ENCODE peak calls at places on chromosomes 12 and 14, in eight cellular contexts. C is coronary artery, S is neural crest cell, Y is BE2C, L is HFFc6, B is kidney epithelial cell, M is psoas muscle, A is NB4. U is an unnamed sample.

GRCh38 chr14:89137514-89138163 is 279.4 kb downstream of the FOXN3 start:
- DNase-seq in C (peak), M (peak), S (no peak), A (peak), B (peak), L (peak), Y (no peak), U (no peak)

GRCh38 chr14:20564501-20564997 is 3.7 kb upstream of the RNASE9 start:
- DNase-seq in L (no peak), B (no peak), S (no peak), C (no peak), Y (no peak), A (no peak), M (no peak), U (no peak)

GRCh38 chr12:18430425-18431048 is 169.2 kb downstream of the PIK3C2G start:
- DNase-seq in Y (peak), L (peak), M (no peak), S (peak), C (no peak), B (peak), A (peak), U (no peak)

GRCh38 chr14:61212546-61212945 is 68.6 kb downstream of the TMEM30B start:
- DNase-seq in B (no peak), C (no peak), M (no peak), Y (no peak), A (no peak), S (no peak), L (peak), U (no peak)

GRCh38 chr12:138898-139534 is 72.4 kb downstream of the IQSEC3 start:
- DNase-seq in S (no peak), Y (no peak), L (no peak), B (no peak), C (no peak), A (no peak), M (no peak), U (no peak)

GRCh38 chr14:50084666-50085065 is 31.7 kb downstream of the VCPKMT start:
- DNase-seq in C (no peak), Y (no peak), S (no peak), L (no peak), B (no peak), A (no peak), M (no peak), U (no peak)

GRCh38 chr12:126734738-126735137 is 1532.2 kb upstream of the TMEM132C start:
- DNase-seq in A (no peak), L (no peak), C (no peak), S (no peak), Y (no peak), M (no peak), B (no peak), U (no peak)

GRCh38 chr12:128459067-128459466 is 192.1 kb downstream of the TMEM132C start:
- DNase-seq in L (no peak), S (no peak), M (no peak), B (no peak), C (no peak), Y (no peak), A (no peak), U (no peak)

GRCh38 chr12:108939594-108939993 is 59.7 kb downstream of the DAO start:
- DNase-seq in M (no peak), L (peak), C (no peak), Y (no peak), S (no peak), B (no peak), A (peak), U (no peak)

GRCh38 chr14:33563492-33563891 is 387.4 kb downstream of the EGLN3 start:
- DNase-seq in A (no peak), Y (no peak), M (no peak), C (no peak), S (no peak), B (no peak), L (no peak), U (no peak)

GRCh38 chr14:74286736-74287135 is 16.0 kb downstream of the ABCD4 start:
- DNase-seq in M (no peak), B (no peak), S (no peak), A (no peak), C (no peak), Y (peak), L (no peak), U (no peak)

GRCh38 chr14:103679351-103679750 is 35.9 kb downstream of the XRCC3 start:
- DNase-seq in S (no peak), B (no peak), A (peak), M (peak), L (no peak), C (no peak), Y (peak), U (no peak)

GRCh38 chr12:92971869-92972524 is 42.9 kb upstream of the EEA1 start:
- DNase-seq in Y (no peak), S (no peak), B (peak), L (peak), C (no peak), A (no peak), M (no peak), U (no peak)

GRCh38 chr14:106530031-106530422 is 1003.6 kb downstream of the TMEM121 start:
- DNase-seq in B (no peak), L (no peak), M (no peak), C (no peak), S (no peak), A (no peak), Y (no peak), U (no peak)

GRCh38 chr12:131682511-131682895 is 28.4 kb upstream of the SFSWAP start:
- DNase-seq in Y (no peak), S (no peak), A (no peak), B (no peak), M (no peak), C (no peak), L (no peak), U (no peak)

GRCh38 chr14:103641181-103641580 is 12.2 kb downstream of the KLC1 start:
- DNase-seq in C (no peak), S (no peak), B (peak), Y (no peak), A (no peak), L (peak), M (no peak), U (no peak)

GRCh38 chr12:11510671-11511070 is 115.3 kb upstream of the PRB2 start:
- DNase-seq in S (no peak), M (no peak), Y (no peak), B (no peak), C (no peak), L (no peak), A (no peak), U (no peak)

GRCh38 chr12:107394693-107395092 is 290.9 kb upstream of the PWP1 start:
- DNase-seq in L (no peak), Y (no peak), C (no peak), M (no peak), S (no peak), A (no peak), B (no peak), U (no peak)

GRCh38 chr12:129067482-129067881 is 214.2 kb downstream of the GLT1D1 start:
- DNase-seq in B (no peak), L (no peak), C (no peak), Y (no peak), M (no peak), A (peak), S (no peak), U (no peak)

GRCh38 chr14:56423591-56423991 is 156.0 kb upstream of the TMEM260 start:
- DNase-seq in Y (no peak), S (no peak), B (no peak), M (no peak), A (no peak), C (no peak), L (no peak), U (no peak)

GRCh38 chr14:21264025-21264801 is 5.0 kb downstream of the HNRNPC start:
- DNase-seq in C (no peak), L (peak), S (no peak), M (no peak), A (peak), Y (no peak), B (peak), U (no peak)

GRCh38 chr12:24668563-24668962 is 280.3 kb downstream of the BCAT1 start:
- DNase-seq in C (no peak), M (no peak), L (no peak), S (no peak), B (no peak), A (no peak), Y (no peak), U (no peak)

GRCh38 chr12:117671734-117672133 is 297.1 kb downstream of the KSR2 start:
- DNase-seq in A (peak), S (peak), B (no peak), M (no peak), L (peak), Y (peak), C (no peak), U (no peak)

GRCh38 chr12:47307680-47308399 is 228.1 kb upstream of the AMIGO2 start:
- DNase-seq in L (peak), C (no peak), A (peak), S (no peak), M (no peak), Y (peak), B (peak), U (no peak)

GRCh38 chr14:23055621-23056256 is 1.6 kb downstream of the CDH24 start:
- DNase-seq in B (no peak), L (no peak), S (no peak), A (no peak), C (no peak), M (peak), Y (peak), U (no peak)

GRCh38 chr14:26204362-26204953 is 393.4 kb downstream of the NOVA1 start:
- DNase-seq in A (no peak), B (no peak), S (peak), Y (no peak), M (peak), L (no peak), C (no peak), U (no peak)

GRCh38 chr14:38248629-38249028 is 7.3 kb downstream of the CLEC14A start:
- DNase-seq in M (no peak), A (no peak), L (no peak), S (no peak), C (no peak), B (no peak), Y (peak), U (no peak)

GRCh38 chr12:112686373-112686772 is 105.2 kb upstream of the RPH3A start:
- DNase-seq in B (no peak), Y (peak), M (no peak), A (no peak), C (no peak), L (no peak), S (no peak), U (no peak)

GRCh38 chr12:8696402-8697100 is 1.2 kb upstream of the RIMKLB start:
- DNase-seq in S (no peak), L (no peak), M (no peak), A (no peak), Y (no peak), B (no peak), C (no peak), U (no peak)

GRCh38 chr12:22334696-22335290 is at the start of gene ST8SIA1:
- DNase-seq in A (no peak), C (no peak), S (peak), Y (peak), L (no peak), B (no peak), M (peak), U (peak)

GRCh38 chr12:127235771-127236170 is 1031.2 kb upstream of the TMEM132C start:
- DNase-seq in B (no peak), S (no peak), C (no peak), M (no peak), Y (no peak), A (no peak), L (no peak), U (no peak)

DNA sequence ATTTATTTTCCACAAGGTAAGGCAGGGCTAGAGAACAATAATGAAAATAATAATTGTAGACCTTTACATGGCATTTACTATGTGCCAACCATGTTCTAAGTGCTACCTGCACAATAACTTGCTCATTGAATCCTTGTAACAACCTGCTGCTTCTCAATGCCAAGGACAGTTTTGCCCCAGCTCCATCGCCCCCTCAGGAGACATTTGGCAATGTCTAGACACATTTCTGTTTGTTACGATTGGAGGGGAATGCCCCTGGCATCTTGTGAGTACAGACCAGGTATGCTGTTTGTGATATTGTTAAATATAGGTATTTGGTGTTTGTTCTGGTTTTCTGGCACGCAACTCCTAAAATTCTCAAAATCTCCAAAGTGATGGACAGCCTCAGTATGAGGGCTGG is 8.1 kb upstream of the ATXN2 start:
- DNase-seq in C (no peak), L (no peak), M (no peak), B (no peak), Y (no peak), A (peak), S (no peak), U (no peak)
- TF ChIP-seq CTCF in C (no peak), L (no peak), M (no peak), B (no peak), Y (peak), A (peak), S (no peak), U (no peak)

GRCh38 chr12:73656375-73656774 is 881.3 kb upstream of the ATXN7L3B start:
- DNase-seq in Y (no peak), B (no peak), S (no peak), C (no peak), L (no peak), A (no peak), M (no peak), U (no peak)
- TF ChIP-seq CTCF in Y (no peak), B (no peak), S (no peak), C (no peak), L (no peak), A (no peak), M (no peak), U (no peak)

GRCh38 chr12:77768558-77768957 is 62.1 kb upstream of the NAV3 start:
- DNase-seq in S (no peak), A (no peak), Y (no peak), M (no peak), B (no peak), L (no peak), C (no peak), U (no peak)
- TF ChIP-seq CTCF in S (no peak), A (no peak), Y (no peak), M (no peak), B (no peak), L (no peak), C (no peak), U (no peak)

DNA sequence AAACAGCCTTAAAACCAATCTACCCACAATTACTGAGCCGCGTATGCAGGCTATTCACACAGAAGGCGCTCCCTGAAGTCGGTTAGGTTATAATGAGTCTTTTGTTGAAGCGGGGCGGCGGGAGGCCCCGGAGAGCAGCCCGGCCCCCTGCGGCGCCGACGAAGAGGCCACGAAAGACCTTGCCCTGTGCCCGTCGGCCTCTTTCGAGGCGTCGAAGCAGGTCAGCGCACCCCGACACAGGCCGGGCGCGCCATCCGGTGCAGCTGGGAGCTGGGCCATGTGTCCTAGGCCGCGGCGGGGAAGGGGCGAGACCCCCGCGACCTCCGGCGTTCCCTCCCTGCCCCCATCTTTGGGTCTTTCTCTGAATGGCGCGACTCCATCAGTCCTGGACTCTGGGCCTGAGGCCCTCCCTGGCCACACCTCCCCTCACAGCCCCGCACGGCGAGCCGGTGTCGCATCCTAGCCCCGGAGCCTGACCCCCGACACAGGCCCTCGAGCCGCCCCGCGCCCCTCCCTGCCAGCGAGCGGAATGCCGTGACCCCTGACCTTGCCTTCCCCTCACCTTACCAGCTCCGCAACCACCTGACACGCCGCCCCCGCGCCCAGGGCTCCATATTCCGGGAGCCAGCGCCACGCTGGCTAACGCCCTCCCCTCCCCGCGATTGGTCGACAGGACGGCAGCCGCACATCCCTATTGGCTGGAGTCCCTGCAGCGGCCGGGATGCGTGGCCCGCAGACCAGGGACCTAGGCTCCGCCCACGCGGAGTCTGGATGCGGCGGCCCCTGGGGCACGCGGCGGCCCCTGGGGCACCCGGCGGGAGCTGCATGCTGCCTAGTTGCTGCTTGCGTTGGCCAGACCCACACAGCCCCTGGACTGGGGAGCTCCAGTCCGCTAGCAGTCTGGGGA is at the start of gene SLC11A2:
- DNase-seq in A (peak), C (peak), B (peak), S (peak), M (peak), L (peak), Y (peak), U (peak)
- TF ChIP-seq CTCF in A (no peak), C (no peak), B (no peak), S (no peak), M (peak), L (peak), Y (peak), U (no peak)

GRCh38 chr14:100065161-100065871 is at the start of gene EVL:
- DNase-seq in L (no peak), B (no peak), Y (no peak), S (no peak), A (peak), C (no peak), M (no peak), U (no peak)

GRCh38 chr14:100060766-100061165 is 4.5 kb upstream of the EVL start:
- DNase-seq in L (no peak), M (no peak), C (no peak), S (no peak), Y (no peak), A (no peak), B (no peak), U (no peak)

GRCh38 chr14:100059433-100059781 is 5.8 kb upstream of the EVL start:
- DNase-seq in C (no peak), B (no peak), A (no peak), Y (no peak), S (no peak), L (no peak), M (no peak), U (no peak)

GRCh38 chr14:100063314-100063941 is 1.8 kb upstream of the EVL start:
- DNase-seq in B (no peak), C (no peak), M (no peak), Y (no peak), L (no peak), S (no peak), A (no peak), U (no peak)

DNA sequence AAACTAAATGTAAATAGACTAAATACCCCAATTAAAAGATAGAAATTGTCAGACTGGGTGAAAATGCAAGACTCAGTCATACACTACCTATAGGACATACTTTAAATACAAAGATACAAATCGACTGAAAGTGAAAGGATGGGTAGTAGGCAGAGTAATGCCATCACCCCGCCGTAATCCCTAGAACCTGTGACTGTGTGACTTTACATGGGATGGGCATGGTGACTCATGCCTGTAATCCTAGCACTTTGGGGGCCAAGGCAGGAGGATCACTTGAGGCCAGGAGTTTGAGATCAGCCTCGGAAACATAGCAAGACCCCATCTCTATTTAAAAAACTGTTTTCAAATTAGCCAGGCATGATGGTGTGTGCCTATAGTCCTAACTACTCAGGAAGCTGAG is 2.6 kb upstream of the EVL start:
- DNase-seq in C (no peak), M (no peak), A (no peak), L (no peak), B (no peak), Y (no peak), S (no peak), U (no peak)
- TF ChIP-seq CTCF in C (no peak), M (no peak), A (no peak), L (no peak), B (no peak), Y (no peak), S (no peak), U (no peak)

GRCh38 chr14:80213602-80214001 is 2.3 kb upstream of the DIO2 start:
- DNase-seq in S (no peak), B (no peak), C (no peak), M (no peak), L (peak), A (peak), Y (peak), U (no peak)
- TF ChIP-seq CTCF in S (peak), B (peak), C (no peak), M (no peak), L (peak), A (peak), Y (peak), U (peak)

DNA sequence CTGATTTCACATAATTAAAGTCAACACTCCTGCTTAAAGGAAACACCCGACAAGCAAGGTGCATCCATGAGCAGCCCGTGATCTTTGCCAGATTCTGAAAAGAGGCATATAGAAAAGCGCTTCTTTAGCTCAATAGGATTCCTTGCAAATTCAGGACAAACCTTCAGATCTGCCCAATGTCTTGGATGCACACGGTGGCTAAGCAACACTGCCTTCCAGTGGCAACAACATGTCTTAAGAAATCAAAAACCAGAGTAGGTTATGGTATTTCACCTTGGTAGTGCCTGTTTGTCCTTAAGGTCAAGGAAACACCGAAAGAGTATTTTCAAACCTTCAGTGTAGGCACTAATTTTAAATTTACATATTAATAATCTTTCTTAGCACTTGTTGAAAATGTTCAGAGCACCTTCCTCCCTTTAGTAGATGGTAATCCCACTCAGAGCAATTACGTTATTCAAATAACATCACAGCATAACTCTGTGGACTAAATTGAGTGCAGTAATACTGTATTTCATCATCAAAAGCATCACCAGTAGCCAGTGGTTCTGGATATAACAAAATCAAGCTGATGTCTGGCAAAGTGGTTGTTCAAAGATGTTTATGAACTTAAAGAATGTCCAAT is 58.0 kb upstream of the CDKN3 start:
- DNase-seq in S (no peak), L (peak), A (peak), Y (no peak), M (no peak), B (no peak), C (no peak), U (no peak)
- TF ChIP-seq CTCF in S (peak), L (peak), A (peak), Y (peak), M (no peak), B (peak), C (no peak), U (peak)